ENCODE peak calls at places on chromosomes 7 and 10, in seven cellular contexts. Y, Q, H, B, R, L and D are unnamed samples.

GRCh38 chr10:816958-817357 is 114.5 kb downstream of the LARP4B start:
- DNase-seq in Y (no peak), B (no peak), L (no peak), R (no peak), Q (no peak), H (no peak), D (no peak)

GRCh38 chr10:124174673-124175645 is 81.6 kb upstream of the CHST15 start:
- DNase-seq in H (no peak), B (no peak), L (peak), R (no peak), Q (no peak), Y (no peak), D (no peak)

GRCh38 chr7:115052706-115053105 is 130.8 kb downstream of the MDFIC start:
- DNase-seq in Q (no peak), H (no peak), L (no peak), B (no peak), R (no peak), Y (no peak), D (no peak)

GRCh38 chr7:2190531-2190930 is 42.2 kb downstream of the MAD1L1 start:
- DNase-seq in Y (no peak), B (no peak), H (no peak), R (peak), Q (no peak), L (no peak), D (no peak)

GRCh38 chr7:132516042-132516840 is 60.0 kb downstream of the PLXNA4 start:
- DNase-seq in H (no peak), Y (no peak), L (no peak), R (no peak), B (peak), Q (no peak), D (peak)

GRCh38 chr10:129790710-129791446 is 173.2 kb downstream of the EBF3 start:
- DNase-seq in Q (no peak), B (no peak), L (no peak), R (no peak), H (no peak), Y (no peak), D (no peak)

GRCh38 chr10:118927317-118927716 is 102.2 kb upstream of the NANOS1 start:
- DNase-seq in Q (no peak), H (no peak), Y (no peak), R (no peak), L (no peak), B (peak), D (no peak)

GRCh38 chr7:144513332-144513731 is 109.8 kb upstream of the NOBOX start:
- DNase-seq in R (peak), B (peak), L (no peak), H (no peak), Y (no peak), Q (no peak), D (no peak)

GRCh38 chr10:98349508-98349922 is 65.5 kb downstream of the PYROXD2 start:
- DNase-seq in H (no peak), R (no peak), Y (no peak), Q (no peak), L (no peak), B (peak), D (peak)

GRCh38 chr7:94888542-94888941 is 18.9 kb upstream of the PPP1R9A start:
- DNase-seq in Y (peak), B (peak), Q (no peak), L (peak), H (no peak), R (peak), D (no peak)

GRCh38 chr10:8050561-8051108 is 3.9 kb upstream of the GATA3 start:
- DNase-seq in L (no peak), R (no peak), B (peak), H (no peak), Y (peak), Q (no peak), D (no peak)

GRCh38 chr10:131099028-131099427 is 212.5 kb downstream of the TCERG1L start:
- DNase-seq in B (no peak), Q (no peak), Y (no peak), H (no peak), R (peak), L (no peak), D (no peak)

GRCh38 chr7:54831644-54832095 is 72.7 kb upstream of the SEC61G start:
- DNase-seq in L (no peak), H (no peak), R (no peak), Q (no peak), B (no peak), Y (peak), D (no peak)

GRCh38 chr7:155935005-155935557 is 122.8 kb upstream of the SHH start:
- DNase-seq in Q (no peak), B (no peak), Y (no peak), L (no peak), H (no peak), R (no peak), D (no peak)

GRCh38 chr10:74992068-74992467 is 119.4 kb upstream of the SAMD8 start:
- DNase-seq in Q (no peak), B (no peak), Y (no peak), R (no peak), L (no peak), H (no peak), D (no peak)

GRCh38 chr7:10022957-10023356 is 950.7 kb upstream of the PHF14 start:
- DNase-seq in R (no peak), Y (peak), H (no peak), L (no peak), Q (no peak), B (no peak), D (no peak)

GRCh38 chr7:144063710-144064109 is 5.9 kb upstream of the OR2A25 start:
- DNase-seq in B (no peak), L (no peak), H (no peak), Y (no peak), R (no peak), Q (no peak), D (no peak)